ENCODE peak calls at places on chromosome 19, in eight cellular contexts. P is heart right ventricle; O is cardiac muscle cell; L is CD8-positive, alpha-beta T cell; G is Peyer's patch; M is uterus; J is GM23338; Q is upper lobe of right lung. Y is an unnamed sample.

GRCh38 chr19:4089400-4089908 is 22.8 kb upstream of the ZBTB7A start:
- DNase-seq in P (peak; percentile 48), O (no peak), L (peak; percentile 40), G (peak; percentile 38), M (no peak), J (peak; percentile 36), Q (peak; percentile 85), Y (no peak)

GRCh38 chr19:53808710-53809125 is 15.4 kb downstream of the NLRP12 start:
- DNase-seq in P (no peak), O (peak; percentile 73), L (no peak), G (no peak), M (no peak), J (peak; percentile 87), Q (no peak), Y (peak; percentile 20)

GRCh38 chr19:13150919-13151604 is 851 bp downstream of the IER2 start:
- DNase-seq in P (peak; percentile 53), O (peak; percentile 27), L (no peak), G (peak; percentile 30), M (peak; percentile 60), J (no peak), Q (no peak), Y (no peak)

GRCh38 chr19:49837425-49837824 is 13.5 kb upstream of the PTOV1 start:
- DNase-seq in P (no peak), O (no peak), L (no peak), G (no peak), M (no peak), J (no peak), Q (no peak), Y (no peak)

GRCh38 chr19:35752746-35753350 is 4.0 kb downstream of the HSPB6 start:
- DNase-seq in P (no peak), O (no peak), L (no peak), G (no peak), M (no peak), J (no peak), Q (no peak), Y (no peak)

GRCh38 chr19:44596428-44597130 is 16.8 kb upstream of the IGSF23 start:
- DNase-seq in P (no peak), O (no peak), L (no peak), G (no peak), M (no peak), J (no peak), Q (no peak), Y (no peak)

GRCh38 chr19:7856277-7856581 is 18.0 kb downstream of the PRR36 start:
- DNase-seq in P (no peak), O (no peak), L (no peak), G (no peak), M (no peak), J (no peak), Q (no peak), Y (no peak)

GRCh38 chr19:10183926-10184325 is 10.8 kb downstream of the DNMT1 start:
- DNase-seq in P (no peak), O (no peak), L (no peak), G (no peak), M (no peak), J (no peak), Q (no peak), Y (no peak)

GRCh38 chr19:33040994-33041827 is 23.5 kb downstream of the RHPN2 start:
- DNase-seq in P (no peak), O (peak; percentile 57), L (no peak), G (no peak), M (no peak), J (no peak), Q (no peak), Y (peak; percentile 49)

GRCh38 chr19:45815501-45816216 is 551 bp upstream of the RSPH6A start:
- DNase-seq in P (peak; percentile 36), O (peak; percentile 27), L (no peak), G (no peak), M (no peak), J (peak; percentile 95), Q (no peak), Y (no peak)

GRCh38 chr19:19444694-19445155 is 39.2 kb downstream of the GATAD2A start:
- DNase-seq in P (no peak), O (peak; percentile 43), L (no peak), G (peak; percentile 50), M (no peak), J (no peak), Q (no peak), Y (peak; percentile 14)

GRCh38 chr19:49712397-49712859 is 21.5 kb downstream of the CPT1C start:
- DNase-seq in P (peak; percentile 40), O (peak; percentile 83), L (no peak), G (no peak), M (peak; percentile 95), J (peak; percentile 92), Q (no peak), Y (no peak)

GRCh38 chr19:40614595-40615411 is 13.6 kb downstream of the LTBP4 start:
- DNase-seq in P (peak; percentile 90), O (peak; percentile 96), L (peak; percentile 75), G (peak; percentile 79), M (peak; percentile 94), J (peak; percentile 96), Q (peak; percentile 82), Y (peak; percentile 99)

GRCh38 chr19:3071764-3072163 is 9.5 kb upstream of the TLE5 start:
- DNase-seq in P (no peak), O (no peak), L (no peak), G (no peak), M (no peak), J (no peak), Q (no peak), Y (no peak)

GRCh38 chr19:58395979-58396627 is 647 bp downstream of the RNF225 start:
- DNase-seq in P (no peak), O (peak; percentile 35), L (no peak), G (no peak), M (no peak), J (peak; percentile 71), Q (peak; percentile 69), Y (no peak)

GRCh38 chr19:33254245-33254824 is 28.7 kb upstream of the SLC7A10 start:
- DNase-seq in P (no peak), O (no peak), L (no peak), G (no peak), M (no peak), J (no peak), Q (no peak), Y (no peak)

GRCh38 chr19:42275103-42275502 is 6.1 kb downstream of the CIC start:
- DNase-seq in P (peak; percentile 2), O (no peak), L (no peak), G (no peak), M (no peak), J (no peak), Q (no peak), Y (no peak)

GRCh38 chr19:12993562-12993961 is 1.7 kb upstream of the NFIX start:
- DNase-seq in P (no peak), O (no peak), L (no peak), G (no peak), M (no peak), J (no peak), Q (no peak), Y (no peak)

GRCh38 chr19:8575467-8575997 is 1.7 kb downstream of the MYO1F start:
- DNase-seq in P (no peak), O (peak; percentile 53), L (peak; percentile 57), G (peak; percentile 58), M (no peak), J (peak; percentile 77), Q (no peak), Y (no peak)

GRCh38 chr19:4352701-4353121 is 9.3 kb downstream of the MPND start:
- DNase-seq in P (no peak), O (peak; percentile 78), L (peak; percentile 66), G (no peak), M (peak; percentile 57), J (peak; percentile 87), Q (no peak), Y (no peak)

GRCh38 chr19:11288349-11288748 is 7.6 kb upstream of the TSPAN16 start:
- DNase-seq in P (no peak), O (peak; percentile 42), L (no peak), G (no peak), M (no peak), J (peak; percentile 44), Q (no peak), Y (no peak)
- TF ChIP-seq CTCF in P (no peak), O (peak; percentile 59), L (no peak), G (peak; percentile 22), M (no peak), J (peak; percentile 52), Q (peak; percentile 50), Y (peak; percentile 63)

GRCh38 chr19:47243364-47243775 is 12.4 kb upstream of the BBC3 start:
- DNase-seq in P (no peak), O (no peak), L (no peak), G (no peak), M (no peak), J (no peak), Q (no peak), Y (no peak)
- H3K4me1 ChIP-seq in P (peaks cover 48% of the 10 kb centered on the region), O (no peaks in the 10 kb centered on the region), L (peaks cover 51% of the 10 kb centered on the region), G (peaks cover 31% of the 10 kb centered on the region), M (peaks cover 4% of the 10 kb centered on the region), J (peaks cover 26% of the 10 kb centered on the region), Q (peaks cover 24% of the 10 kb centered on the region), Y (no peaks in the 10 kb centered on the region)

GRCh38 chr19:16061943-16062342 is 14.4 kb upstream of the TPM4 start:
- DNase-seq in P (no peak), O (no peak), L (peak; percentile 40), G (no peak), M (no peak), J (no peak), Q (no peak), Y (no peak)

GRCh38 chr19:16067205-16067938 is 8.9 kb upstream of the TPM4 start:
- DNase-seq in P (peak; percentile 42), O (peak; percentile 94), L (no peak), G (no peak), M (peak; percentile 92), J (no peak), Q (peak; percentile 88), Y (peak; percentile 68)

GRCh38 chr19:16066611-16067104 is 9.6 kb upstream of the TPM4 start:
- DNase-seq in P (peak; percentile 34), O (peak; percentile 82), L (peak; percentile 42), G (peak; percentile 45), M (peak; percentile 65), J (no peak), Q (no peak), Y (no peak)

GRCh38 chr19:16062789-16063188 is 13.5 kb upstream of the TPM4 start:
- DNase-seq in P (peak; percentile 55), O (peak; percentile 56), L (peak; percentile 74), G (peak; percentile 68), M (no peak), J (peak; percentile 75), Q (peak; percentile 81), Y (no peak)

DNA sequence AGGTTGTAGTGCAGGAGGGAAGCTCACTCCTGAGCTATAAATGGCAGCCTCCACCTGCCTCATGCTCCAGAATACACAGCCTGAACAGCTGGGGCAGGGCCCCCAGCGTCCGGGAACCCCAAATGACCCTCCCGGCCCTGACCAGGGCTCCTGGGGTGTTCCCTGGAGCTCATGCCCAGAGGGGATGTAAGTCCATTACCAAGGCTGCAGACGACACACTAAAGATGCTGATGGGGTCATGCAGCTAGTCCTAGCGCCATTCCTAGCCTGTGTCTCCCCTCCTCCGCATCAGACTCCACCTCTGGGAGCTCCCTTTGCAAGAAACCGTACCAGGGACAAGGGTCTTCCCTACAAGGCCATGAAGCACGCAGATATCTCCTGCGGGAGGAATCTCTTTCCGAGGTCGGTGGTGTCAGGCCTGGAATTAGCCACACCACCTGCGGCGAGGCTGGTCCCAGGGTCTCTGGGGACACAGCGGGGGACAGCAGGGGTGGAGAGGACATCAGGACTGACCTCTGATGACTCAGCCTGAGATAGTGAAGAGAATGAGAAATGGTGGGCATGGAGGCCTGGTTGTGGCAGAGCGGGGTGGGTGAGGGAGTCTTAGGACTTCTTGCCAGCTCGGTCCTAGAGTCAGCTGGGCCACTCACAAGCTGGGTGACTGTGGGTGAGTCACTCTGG is 11.9 kb upstream of the TPM4 start:
- DNase-seq in P (no peak), O (no peak), L (no peak), G (no peak), M (no peak), J (no peak), Q (no peak), Y (no peak)
- TF ChIP-seq CTCF in P (no peak), O (no peak), L (no peak), G (no peak), M (no peak), J (no peak), Q (no peak), Y (no peak)

GRCh38 chr19:17749912-17750317 is 1.4 kb upstream of the FCHO1 start:
- DNase-seq in P (no peak), O (no peak), L (peak; percentile 20), G (no peak), M (no peak), J (no peak), Q (no peak), Y (no peak)
- H3K4me1 ChIP-seq in P (peaks cover 11% of the 10 kb centered on the region), O (no peaks in the 10 kb centered on the region), L (peaks cover 63% of the 10 kb centered on the region), G (peaks cover 30% of the 10 kb centered on the region), M (no peaks in the 10 kb centered on the region), J (no peaks in the 10 kb centered on the region), Q (peaks cover 11% of the 10 kb centered on the region), Y (no peaks in the 10 kb centered on the region)

Y was measured in foreskin keratinocyte.